ENCODE peak calls at places on chromosomes 5 and 9, in four cellular contexts. Z, J, Y and H are unnamed samples.

GRCh38 chr5:108059334-108059733 is 322.6 kb downstream of the FBXL17 start:
- DNase-seq in Z (no peak), J (no peak), Y (no peak), H (no peak)

GRCh38 chr9:74496819-74497749 is at the start of gene RORB:
- DNase-seq in Z (no peak), J (no peak), Y (peak), H (no peak)

GRCh38 chr5:140344683-140345423 is 1.6 kb downstream of the HBEGF start:
- DNase-seq in Z (no peak), J (no peak), Y (peak), H (no peak)

GRCh38 chr9:107615325-107615724 is 125.8 kb upstream of the KLF4 start:
- DNase-seq in Z (no peak), J (no peak), Y (no peak), H (no peak)

GRCh38 chr5:38323645-38324295 is 65.4 kb downstream of the EGFLAM start:
- DNase-seq in Z (no peak), J (no peak), Y (no peak), H (no peak)

GRCh38 chr5:169626779-169627178 is 10.3 kb upstream of the DOCK2 start:
- DNase-seq in Z (no peak), J (no peak), Y (no peak), H (no peak)

GRCh38 chr9:124427281-124427680 is 12.0 kb upstream of the PSMB7 start:
- DNase-seq in Z (no peak), J (no peak), Y (no peak), H (no peak)

GRCh38 chr9:90124961-90125360 is 517.7 kb downstream of the DIRAS2 start:
- DNase-seq in Z (no peak), J (no peak), Y (no peak), H (no peak)

GRCh38 chr9:136361047-136361756 is 2.3 kb downstream of the DNLZ start:
- DNase-seq in Z (no peak), J (no peak), Y (no peak), H (no peak)

GRCh38 chr5:103475629-103476240 is 86.9 kb downstream of the NUDT12 start:
- DNase-seq in Z (peak), J (peak), Y (peak), H (peak)
- TF ChIP-seq TCF7L2 in Z (no peak), J (no peak), Y (no peak), H (no peak)

DNA sequence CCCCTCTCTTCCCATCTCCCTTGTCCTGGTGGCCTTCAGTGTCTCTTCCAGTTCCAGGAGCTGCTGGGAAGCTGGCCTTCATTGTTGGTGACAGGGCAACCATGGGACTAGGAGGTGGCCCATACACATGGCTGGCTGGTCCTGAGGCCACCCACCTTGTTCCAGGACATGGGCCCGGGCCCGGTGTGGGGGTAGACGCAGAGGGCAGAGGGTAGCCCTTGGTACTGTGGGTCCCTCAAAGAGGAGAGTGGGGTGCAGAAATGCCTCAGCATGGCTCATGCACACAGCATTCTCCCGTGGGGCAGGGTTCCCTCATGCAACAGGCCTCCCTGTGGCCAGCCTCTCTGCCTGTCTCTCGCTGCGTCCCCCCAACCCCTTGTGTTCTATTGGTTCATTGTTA is 20.8 kb downstream of the SLC6A7 start:
- DNase-seq in Z (no peak), J (no peak), Y (no peak), H (no peak)
- TF ChIP-seq TCF7L2 in Z (no peak), J (no peak), Y (no peak), H (no peak)

GRCh38 chr5:36708996-36709395 is 102.6 kb downstream of the SLC1A3 start:
- DNase-seq in Z (no peak), J (no peak), Y (no peak), H (no peak)
- TF ChIP-seq TCF7L2 in Z (no peak), J (no peak), Y (no peak), H (no peak)

DNA sequence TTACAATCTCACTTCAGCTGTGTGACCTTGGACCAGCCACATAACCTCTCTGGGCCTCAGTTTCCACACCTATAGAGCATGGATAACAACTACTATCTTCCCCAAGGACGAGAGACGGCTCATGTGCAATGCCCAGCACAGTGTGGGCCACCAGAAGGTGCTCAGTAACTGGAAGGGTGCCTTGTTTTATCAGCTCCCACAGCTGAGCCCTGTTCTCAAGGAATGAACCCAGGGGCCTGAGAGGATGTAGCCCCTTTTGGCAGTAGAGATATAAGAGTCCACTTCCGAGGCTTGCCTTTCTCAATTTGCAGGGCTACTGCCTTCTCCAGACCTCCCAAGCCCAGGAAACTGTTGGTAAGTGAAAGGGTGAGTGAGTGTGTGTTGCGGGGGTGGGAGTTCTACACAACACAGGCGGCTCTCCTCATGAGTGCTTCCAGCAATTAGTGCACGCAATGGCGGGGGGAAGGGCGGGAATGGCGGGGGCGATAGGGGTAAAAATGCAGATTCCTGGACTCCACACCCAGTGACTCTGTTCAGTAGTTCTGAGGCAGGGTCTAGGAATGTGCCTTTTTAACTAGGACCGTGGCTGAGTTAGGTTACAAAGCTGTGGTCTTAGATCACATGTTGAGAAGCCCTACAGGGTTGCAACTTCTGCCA is 185.1 kb downstream of the FSTL4 start:
- DNase-seq in Z (no peak), J (no peak), Y (peak), H (no peak)
- TF ChIP-seq TCF7L2 in Z (no peak), J (no peak), Y (no peak), H (no peak)